ENCODE peak calls at places on chromosomes 11 and 22, in five cellular contexts. K is right cardiac atrium, O is fibroblast of lung, U is pancreas, V is right lobe of liver. D is an unnamed sample.

GRCh38 chr22:45735273-45735672 is 63.6 kb downstream of the ATXN10 start:
- DNase-seq in K (no peak), O (no peak), U (no peak), V (no peak), D (no peak)

GRCh38 chr11:2131371-2132228 is 7.6 kb downstream of the IGF2 start:
- DNase-seq in K (no peak), O (no peak), U (no peak), V (no peak), D (no peak)

GRCh38 chr11:30852645-30853044 is 266.5 kb upstream of the MPPED2 start:
- DNase-seq in K (no peak), O (no peak), U (no peak), V (no peak), D (no peak)

GRCh38 chr11:15258433-15259350 is 144.0 kb downstream of the INSC start:
- DNase-seq in K (no peak), O (peak; percentile 66), U (peak; percentile 20), V (no peak), D (no peak)

GRCh38 chr11:70176940-70177689 is 26.0 kb upstream of the FADD start:
- DNase-seq in K (peak; percentile 66), O (no peak), U (no peak), V (no peak), D (peak; percentile 44)

GRCh38 chr11:126646701-126647209 is 291.3 kb downstream of the ST3GAL4 start:
- DNase-seq in K (no peak), O (no peak), U (no peak), V (no peak), D (no peak)

GRCh38 chr22:37639771-37640590 is 512 bp downstream of the SH3BP1 start:
- DNase-seq in K (no peak), O (no peak), U (no peak), V (peak; percentile 35), D (no peak)

GRCh38 chr11:11996321-11997174 is 11.9 kb downstream of the DKK3 start:
- DNase-seq in K (no peak), O (no peak), U (no peak), V (no peak), D (no peak)

GRCh38 chr22:27961182-27961581 is 42.1 kb upstream of the PITPNB start:
- DNase-seq in K (no peak), O (no peak), U (no peak), V (no peak), D (no peak)

GRCh38 chr11:46658259-46658658 is 40.9 kb downstream of the ATG13 start:
- DNase-seq in K (peak; percentile 89), O (peak; percentile 85), U (no peak), V (peak; percentile 64), D (no peak)

GRCh38 chr11:13012037-13012693 is 3.0 kb downstream of the RASSF10 start:
- DNase-seq in K (peak; percentile 82), O (no peak), U (peak; percentile 71), V (no peak), D (no peak)

GRCh38 chr11:36213050-36213840 is 76.0 kb downstream of the COMMD9 start:
- DNase-seq in K (no peak), O (no peak), U (no peak), V (no peak), D (no peak)

GRCh38 chr22:19868773-19869471 is 14.2 kb upstream of the GNB1L start:
- DNase-seq in K (peak; percentile 43), O (no peak), U (peak; percentile 14), V (no peak), D (no peak)

GRCh38 chr11:73889019-73889418 is 12.2 kb downstream of the PAAF1 start:
- DNase-seq in K (no peak), O (peak; percentile 66), U (no peak), V (no peak), D (no peak)

GRCh38 chr11:44190883-44191230 is 95.4 kb downstream of the EXT2 start:
- DNase-seq in K (no peak), O (no peak), U (no peak), V (no peak), D (no peak)

GRCh38 chr11:112394304-112394703 is 133.6 kb upstream of the PLET1 start:
- DNase-seq in K (no peak), O (no peak), U (no peak), V (no peak), D (no peak)

GRCh38 chr22:23856721-23857605 is 712 bp upstream of the SLC2A11 start:
- DNase-seq in K (peak; percentile 74), O (peak; percentile 31), U (peak; percentile 55), V (peak; percentile 47), D (peak; percentile 49)

GRCh38 chr11:65113361-65113756 is 1.7 kb downstream of the TM7SF2 start:
- DNase-seq in K (peak; percentile 73), O (peak; percentile 24), U (no peak), V (no peak), D (no peak)

GRCh38 chr11:95149659-95150294 is 60.1 kb downstream of the ENDOD1 start:
- DNase-seq in K (peak; percentile 83), O (no peak), U (peak; percentile 50), V (no peak), D (no peak)

GRCh38 chr11:95145430-95146063 is 55.9 kb downstream of the ENDOD1 start:
- DNase-seq in K (no peak), O (no peak), U (no peak), V (no peak), D (peak; percentile 87)

GRCh38 chr11:95148938-95149337 is 59.3 kb downstream of the ENDOD1 start:
- DNase-seq in K (no peak), O (no peak), U (no peak), V (no peak), D (no peak)

GRCh38 chr11:95148421-95148820 is 58.8 kb downstream of the ENDOD1 start:
- DNase-seq in K (no peak), O (no peak), U (no peak), V (no peak), D (no peak)

DNA sequence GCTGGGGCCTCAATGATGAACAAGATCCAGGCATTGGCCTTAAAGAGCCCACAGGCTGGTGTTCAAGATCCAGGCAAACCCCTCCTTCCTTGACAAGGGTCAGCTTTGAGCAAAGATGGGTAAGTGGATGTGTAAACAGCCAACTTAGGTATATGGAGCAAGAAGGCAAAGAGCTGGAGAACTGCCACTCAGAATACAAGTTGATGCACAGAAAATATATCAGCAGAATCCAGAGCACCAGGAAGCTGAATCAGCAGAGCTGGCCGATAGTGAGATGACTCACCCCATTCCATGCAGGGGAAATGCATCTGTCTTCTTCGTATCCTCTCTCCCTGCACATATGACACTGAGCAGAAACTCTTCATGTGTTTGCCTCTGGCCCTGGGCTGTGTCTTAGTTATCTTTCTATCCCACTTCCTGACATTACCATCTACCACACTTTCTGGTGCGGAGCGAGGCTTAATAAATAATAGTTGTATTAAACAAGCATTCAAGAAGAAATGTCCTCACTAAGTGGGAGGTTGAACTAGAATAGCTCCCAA is 57.8 kb downstream of the ENDOD1 start:
- DNase-seq in K (no peak), O (peak; percentile 91), U (no peak), V (no peak), D (peak; percentile 62)
- H3K27ac ChIP-seq in K (no peak overlapping the region), O (no peak overlapping the region), U (no peak overlapping the region), V (no peak overlapping the region), D (peak overlapping the region; percentile 24)

GRCh38 chr11:58905141-58905715 is 34.1 kb upstream of the GLYATL1 start:
- DNase-seq in K (peak; percentile 64), O (peak; percentile 66), U (no peak), V (no peak), D (no peak)
- H3K4me3 ChIP-seq in K (peak overlapping the region; percentile 11), O (peak overlapping the region; percentile 71), U (no peak overlapping the region), V (no peak overlapping the region), D (no peak overlapping the region)

DNA sequence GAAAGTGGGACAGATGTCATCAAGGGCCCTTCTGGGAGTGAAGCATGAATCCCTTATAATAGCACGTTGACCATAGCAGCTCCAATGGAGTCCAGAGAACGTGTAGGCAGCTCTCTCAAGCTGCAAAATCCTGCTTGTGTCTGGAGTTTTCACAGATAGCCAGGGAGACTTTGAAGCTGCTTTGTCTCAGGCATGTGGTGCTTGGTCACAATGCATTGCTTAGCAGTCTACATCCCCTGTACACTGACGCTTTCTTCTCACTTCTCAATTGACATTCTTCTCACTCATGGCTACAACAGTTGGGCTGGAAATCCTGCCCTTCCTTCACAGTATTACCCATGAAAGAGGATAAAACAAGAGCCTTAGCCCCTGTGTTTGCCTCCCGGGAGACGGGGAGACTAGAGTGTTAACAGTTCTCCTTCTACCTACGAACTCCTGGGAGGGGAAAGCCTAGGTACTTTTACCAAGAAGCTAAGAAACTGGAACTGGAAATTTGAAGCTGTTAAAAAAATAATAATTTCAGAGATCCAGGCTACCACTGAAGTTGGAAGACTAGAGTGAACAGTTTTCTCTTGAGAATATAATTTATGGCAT is 20.7 kb upstream of the MMP7 start:
- DNase-seq in K (no peak), O (no peak), U (no peak), V (no peak), D (no peak)
- H3K27ac ChIP-seq in K (no peak overlapping the region), O (no peak overlapping the region), U (no peak overlapping the region), V (no peak overlapping the region), D (no peak overlapping the region)

GRCh38 chr11:93850585-93851018 is at the start of gene VSTM5:
- DNase-seq in K (no peak), O (no peak), U (no peak), V (no peak), D (no peak)
- H3K4me3 ChIP-seq in K (peak within 1 kb of the TSS; percentile 55), O (peak within 1 kb of the TSS; percentile 49), U (peak within 1 kb of the TSS; percentile 40), V (peak within 1 kb of the TSS; percentile 35), D (no peak within 1 kb of the TSS)

GRCh38 chr11:134124660-134125451 is 56.0 kb downstream of the JAM3 start:
- DNase-seq in K (peak; percentile 87), O (peak; percentile 28), U (peak; percentile 23), V (peak; percentile 53), D (peak; percentile 19)

GRCh38 chr11:134120143-134120850 is 51.4 kb downstream of the JAM3 start:
- DNase-seq in K (peak; percentile 77), O (peak; percentile 98), U (peak; percentile 20), V (no peak), D (no peak)

GRCh38 chr11:134118016-134118415 is 49.1 kb downstream of the JAM3 start:
- DNase-seq in K (no peak), O (no peak), U (no peak), V (no peak), D (no peak)

GRCh38 chr11:134119094-134119493 is 50.2 kb downstream of the JAM3 start:
- DNase-seq in K (no peak), O (peak; percentile 71), U (no peak), V (no peak), D (no peak)

GRCh38 chr11:134120921-134121526 is 52.2 kb downstream of the JAM3 start:
- DNase-seq in K (peak; percentile 66), O (peak; percentile 78), U (no peak), V (no peak), D (no peak)
- H3K27ac ChIP-seq in K (peak overlapping the region; percentile 78), O (peak overlapping the region; percentile 84), U (no peak overlapping the region), V (peak overlapping the region; percentile 15), D (no peak overlapping the region)

DNA sequence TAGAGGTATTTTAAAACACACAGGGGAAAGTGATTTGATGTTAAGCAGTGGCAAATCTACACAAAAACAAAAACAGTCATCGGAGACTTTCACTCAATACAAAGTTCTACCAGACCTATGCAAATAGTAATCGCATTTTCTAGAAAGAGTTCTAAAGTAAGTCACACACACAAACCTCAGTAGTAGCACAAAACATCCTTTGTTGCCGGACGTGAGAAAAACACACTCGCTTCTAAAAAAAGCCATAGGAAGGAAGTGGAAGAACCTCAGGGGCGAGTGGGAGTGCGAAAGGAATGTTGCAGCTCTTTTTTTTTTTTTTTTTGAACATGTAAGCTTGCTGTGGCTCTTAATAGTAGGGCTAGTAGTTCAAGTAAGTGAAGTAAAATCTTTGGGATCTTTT is 88.9 kb downstream of the MAML2 start:
- DNase-seq in K (peak; percentile 61), O (no peak), U (no peak), V (no peak), D (peak; percentile 79)
- H3K4me3 ChIP-seq in K (peak overlapping the region; percentile 54), O (no peak overlapping the region), U (no peak overlapping the region), V (no peak overlapping the region), D (peak overlapping the region; percentile 14)

GRCh38 chr11:125164091-125164421 is 495 bp upstream of the PKNOX2 start:
- DNase-seq in K (no peak), O (no peak), U (no peak), V (no peak), D (no peak)
- H3K27ac ChIP-seq in K (no peak overlapping the region), O (no peak overlapping the region), U (no peak overlapping the region), V (no peak overlapping the region), D (no peak overlapping the region)

D was measured in MM.1S.